ENCODE peak calls at places on chromosomes 2 and 18, in nine cellular contexts. S, U, J, T, Z, O, Q, V and B are unnamed samples.

GRCh38 chr2:176193048-176193447 is 4.6 kb downstream of the HOXD1 start:
- DNase-seq in U (no peak), V (no peak), J (no peak), S (no peak), O (no peak), Z (no peak), T (no peak), Q (no peak), B (no peak)

GRCh38 chr18:22900558-22901183 is 32.5 kb upstream of the RBBP8 start:
- DNase-seq in S (no peak), T (no peak), Q (no peak), J (no peak), U (peak), V (peak), Z (no peak), O (no peak), B (no peak)

GRCh38 chr18:8623549-8624106 is 14.4 kb downstream of the RAB12 start:
- DNase-seq in Q (no peak), V (no peak), Z (no peak), T (no peak), S (no peak), U (peak), O (no peak), J (no peak), B (no peak)

GRCh38 chr18:51390695-51391094 is 193.2 kb upstream of the MEX3C start:
- DNase-seq in Q (no peak), S (no peak), J (no peak), U (no peak), Z (no peak), V (no peak), O (no peak), T (no peak), B (no peak)

GRCh38 chr2:24824966-24825882 is 32.0 kb downstream of the CENPO start:
- DNase-seq in U (no peak), T (peak), O (no peak), S (peak), J (no peak), V (no peak), Z (peak), Q (no peak), B (no peak)

GRCh38 chr2:46954951-46955571 is 39.5 kb upstream of the MCFD2 start:
- DNase-seq in Z (peak), T (peak), V (peak), O (no peak), J (peak), U (peak), S (peak), Q (peak), B (peak)

GRCh38 chr18:48022531-48023330 is 92.3 kb upstream of the SMAD2 start:
- DNase-seq in V (peak), Q (peak), S (peak), J (no peak), Z (peak), U (peak), T (peak), O (no peak), B (peak)

GRCh38 chr2:148545387-148546256 is 98.9 kb upstream of the EPC2 start:
- DNase-seq in Z (no peak), O (no peak), J (no peak), Q (no peak), T (no peak), S (peak), U (no peak), V (no peak), B (no peak)

GRCh38 chr18:525066-525797 is 24.7 kb upstream of the COLEC12 start:
- DNase-seq in V (no peak), Z (no peak), T (no peak), S (no peak), J (no peak), U (no peak), Q (no peak), O (no peak), B (peak)

GRCh38 chr2:12617366-12617765 is 99.4 kb upstream of the TRIB2 start:
- DNase-seq in U (no peak), S (no peak), O (no peak), J (no peak), Z (no peak), T (no peak), Q (no peak), V (no peak), B (no peak)

GRCh38 chr2:198883604-198884003 is 574.1 kb downstream of the SATB2 start:
- DNase-seq in S (no peak), O (no peak), Q (no peak), Z (no peak), V (no peak), T (no peak), U (no peak), J (no peak), B (no peak)

GRCh38 chr2:164620873-164621760 is at the start of gene GRB14:
- DNase-seq in S (no peak), V (peak), O (no peak), J (no peak), Q (peak), Z (peak), T (no peak), U (peak), B (peak)

GRCh38 chr2:25063876-25064660 is 22.2 kb downstream of the EFR3B start:
- DNase-seq in S (no peak), T (no peak), V (no peak), O (no peak), Z (no peak), Q (no peak), U (no peak), J (no peak), B (no peak)

GRCh38 chr2:46589381-46589780 is 110.0 kb downstream of the TMEM247 start:
- DNase-seq in U (no peak), O (no peak), V (no peak), S (no peak), J (no peak), Q (no peak), T (no peak), Z (no peak), B (no peak)

GRCh38 chr2:153770359-153770991 is 101.2 kb upstream of the GALNT13 start:
- DNase-seq in U (no peak), T (no peak), J (no peak), O (no peak), Q (peak), Z (no peak), S (no peak), V (no peak), B (no peak)

GRCh38 chr2:12883911-12884310 is 167.2 kb downstream of the TRIB2 start:
- DNase-seq in Q (no peak), S (no peak), Z (no peak), O (no peak), T (no peak), V (no peak), U (no peak), J (no peak), B (no peak)

GRCh38 chr2:237685408-237685807 is 58.0 kb downstream of the LRRFIP1 start:
- DNase-seq in U (no peak), O (no peak), J (no peak), T (peak), S (no peak), Z (peak), Q (peak), V (no peak), B (no peak)

GRCh38 chr2:18701546-18701945 is 112.2 kb upstream of the NT5C1B start:
- DNase-seq in Z (no peak), J (no peak), Q (no peak), S (no peak), T (no peak), U (no peak), O (no peak), V (no peak), B (no peak)

GRCh38 chr18:7926526-7926925 is 359.4 kb downstream of the PTPRM start:
- DNase-seq in Z (peak), U (no peak), V (peak), O (no peak), T (peak), Q (peak), J (no peak), S (no peak), B (no peak)

DNA sequence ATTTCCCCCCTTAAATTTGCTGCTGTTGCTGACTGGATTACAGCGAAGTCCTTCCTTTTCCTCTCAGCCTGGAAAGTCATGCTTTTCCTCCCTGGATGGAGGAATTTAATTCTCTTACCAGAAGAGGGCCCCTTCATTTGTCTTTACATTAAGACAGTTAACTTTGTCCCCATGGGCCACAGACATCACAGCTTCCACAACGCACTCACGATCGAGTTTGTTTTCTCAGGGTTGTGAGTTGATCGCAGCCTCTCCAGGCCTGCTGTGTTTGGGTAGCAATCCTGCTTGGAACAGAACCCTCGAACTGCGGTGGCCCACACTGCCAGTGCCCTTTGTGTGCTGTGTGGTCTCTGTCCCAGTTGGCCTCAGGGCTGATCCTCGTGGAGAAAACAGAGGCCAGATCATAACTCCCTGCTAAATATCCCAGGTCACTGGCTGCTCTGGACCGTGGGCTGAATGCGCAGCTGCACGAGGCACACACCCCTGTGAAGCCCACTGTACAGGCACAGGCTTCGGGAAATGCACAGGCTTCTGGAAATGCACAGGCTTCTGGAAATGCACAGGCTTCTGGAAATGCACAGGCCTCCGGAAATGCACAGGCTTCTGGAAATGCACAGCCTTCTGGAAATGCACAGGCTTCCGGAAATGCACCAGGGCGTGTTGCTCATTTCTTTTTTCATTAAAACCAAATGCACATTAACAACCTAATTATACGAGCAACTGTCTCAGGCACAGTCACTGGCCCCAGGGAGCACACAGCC is 2.2 kb upstream of the PDIA6 start:
- DNase-seq in T (no peak), U (no peak), Z (no peak), S (no peak), O (no peak), J (no peak), Q (peak), V (no peak), B (no peak)
- TF ChIP-seq CTCF in T (no peak), U (no peak), Z (no peak), S (no peak), O (no peak), J (no peak), Q (peak), V (no peak), B (no peak)

GRCh38 chr2:158600155-158600802 is 143.5 kb downstream of the PKP4 start:
- DNase-seq in S (peak), O (no peak), V (peak), Z (peak), J (no peak), Q (no peak), T (no peak), U (peak), B (peak)

GRCh38 chr2:158603205-158603604 is 146.5 kb downstream of the PKP4 start:
- DNase-seq in U (no peak), J (no peak), O (no peak), Q (no peak), Z (no peak), S (no peak), V (no peak), T (no peak), B (no peak)

GRCh38 chr2:158602027-158602426 is 145.3 kb downstream of the PKP4 start:
- DNase-seq in O (no peak), S (no peak), Z (peak), V (peak), Q (no peak), T (peak), J (no peak), U (no peak), B (no peak)

GRCh38 chr2:158598856-158599517 is 142.2 kb downstream of the PKP4 start:
- DNase-seq in O (no peak), S (no peak), U (no peak), Q (no peak), J (no peak), V (no peak), Z (no peak), T (no peak), B (no peak)

DNA sequence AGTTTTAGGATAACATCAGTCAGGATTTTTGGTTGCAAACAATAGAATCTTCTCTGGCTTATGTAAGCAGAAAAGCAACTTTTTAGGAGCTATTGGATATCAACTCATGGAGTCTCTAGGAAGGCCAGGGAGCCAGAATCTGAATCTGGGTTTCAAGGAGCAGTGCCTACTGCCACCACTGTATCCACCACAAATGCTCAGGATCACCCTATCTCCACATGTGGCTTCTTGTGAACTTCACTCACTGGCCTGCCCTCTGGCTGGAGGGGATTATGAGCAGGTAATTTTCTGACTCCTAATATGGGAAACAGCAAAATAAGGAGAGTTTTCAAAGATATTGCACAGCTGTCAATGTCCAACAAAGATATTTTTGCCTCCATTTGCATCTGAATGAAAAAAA is 142.9 kb downstream of the PKP4 start:
- DNase-seq in Q (no peak), Z (no peak), S (no peak), V (no peak), T (no peak), U (no peak), J (no peak), O (no peak), B (peak)
- H3K27ac ChIP-seq in Q (no peak), Z (no peak), S (no peak), V (no peak), T (no peak), U (no peak), J (no peak), O (no peak), B (peak)

DNA sequence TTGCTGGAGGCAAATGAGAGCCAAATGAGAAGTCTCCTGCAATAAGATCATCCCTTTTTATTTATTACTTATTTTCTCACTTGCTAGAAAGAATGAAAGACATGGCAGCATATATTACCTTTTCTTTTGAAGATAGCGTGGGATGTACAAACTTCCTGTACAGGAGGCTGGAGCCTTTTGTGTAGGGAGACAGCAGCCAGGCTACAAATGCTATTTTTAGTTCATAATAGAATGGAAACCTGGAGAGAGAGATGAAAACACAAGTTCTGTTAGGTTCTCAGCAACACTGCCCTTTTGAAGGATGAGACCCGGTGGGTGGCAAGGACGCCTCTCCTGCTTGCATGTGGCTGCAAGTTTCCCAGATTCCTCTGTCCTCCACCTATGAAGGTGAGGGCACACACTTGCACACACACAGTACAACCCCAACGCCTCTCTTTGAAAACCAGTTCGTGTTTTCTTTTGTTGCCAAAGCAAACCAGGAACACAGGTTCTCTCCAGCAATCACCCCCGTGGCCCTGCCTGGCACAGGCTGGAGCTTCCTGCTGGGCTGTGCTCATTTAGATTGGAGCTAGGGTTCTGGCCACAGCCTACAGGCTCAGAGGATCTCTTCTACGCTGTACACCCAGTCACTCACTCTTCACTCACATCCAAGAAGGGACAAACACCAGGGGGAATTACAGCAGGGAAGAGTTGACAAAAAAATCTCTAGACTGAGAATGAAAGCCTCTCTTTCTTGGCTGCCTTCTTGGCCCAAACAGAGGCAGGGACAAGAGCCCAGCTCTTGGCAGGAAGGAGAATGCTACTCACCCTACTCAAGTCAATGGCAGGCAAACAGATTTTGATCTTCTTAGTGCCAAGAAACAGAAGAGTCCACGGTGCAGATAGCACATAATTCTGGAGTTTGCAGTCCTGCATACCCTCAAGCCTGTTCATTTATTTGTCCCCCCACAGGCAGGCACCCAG is 55.6 kb downstream of the MRPL35 start:
- DNase-seq in U (peak), O (no peak), J (peak), V (peak), S (no peak), Q (no peak), Z (no peak), T (no peak), B (no peak)
- TF ChIP-seq CTCF in U (no peak), O (no peak), J (no peak), V (no peak), S (no peak), Q (no peak), Z (no peak), T (no peak), B (no peak)

DNA sequence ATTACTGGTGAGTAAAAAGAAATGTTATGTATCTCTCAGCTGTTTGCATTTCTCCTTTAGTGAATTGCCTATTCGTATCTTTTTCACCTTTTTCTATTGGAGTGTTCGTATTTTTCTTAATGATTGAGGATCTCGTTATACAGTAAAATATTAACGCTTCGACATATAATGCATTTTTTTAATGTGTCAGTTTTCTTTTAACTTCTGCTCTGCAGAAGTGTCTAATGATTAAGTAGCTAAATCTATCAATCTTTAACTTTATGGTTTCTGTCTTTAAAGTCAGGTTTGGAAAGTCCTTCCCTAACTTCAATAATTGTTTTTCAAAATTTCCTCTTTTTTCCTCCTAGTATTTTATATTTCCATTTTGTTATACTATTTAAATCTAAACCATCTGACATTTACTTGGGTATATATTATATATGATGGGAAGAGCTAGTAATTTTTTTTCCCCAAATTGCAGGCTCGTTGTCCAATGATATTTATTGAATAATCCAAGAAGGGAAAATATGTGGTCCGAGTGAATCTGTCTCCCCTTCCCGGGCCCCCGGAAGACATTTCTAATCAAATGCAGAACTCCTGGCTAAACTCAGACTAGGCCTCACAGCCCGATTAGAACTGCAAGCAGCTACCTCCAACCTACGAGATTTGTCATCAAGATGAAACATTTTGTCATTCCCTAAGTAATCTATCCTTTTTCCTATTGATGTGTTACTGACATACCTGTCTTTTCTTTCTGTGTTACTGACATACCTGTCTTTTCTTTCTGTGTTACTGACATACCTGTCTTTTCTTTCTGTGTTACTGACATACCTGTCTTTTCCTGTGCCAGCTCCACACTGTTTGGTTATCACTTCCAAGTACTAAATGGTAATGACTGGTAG is 17.2 kb downstream of the PCBP1 start:
- DNase-seq in Z (peak), J (no peak), V (peak), O (no peak), Q (no peak), S (peak), T (peak), U (peak), B (no peak)
- H3K27ac ChIP-seq in Z (peak), J (peak), V (peak), O (peak), Q (no peak), S (no peak), T (peak), U (no peak), B (no peak)

DNA sequence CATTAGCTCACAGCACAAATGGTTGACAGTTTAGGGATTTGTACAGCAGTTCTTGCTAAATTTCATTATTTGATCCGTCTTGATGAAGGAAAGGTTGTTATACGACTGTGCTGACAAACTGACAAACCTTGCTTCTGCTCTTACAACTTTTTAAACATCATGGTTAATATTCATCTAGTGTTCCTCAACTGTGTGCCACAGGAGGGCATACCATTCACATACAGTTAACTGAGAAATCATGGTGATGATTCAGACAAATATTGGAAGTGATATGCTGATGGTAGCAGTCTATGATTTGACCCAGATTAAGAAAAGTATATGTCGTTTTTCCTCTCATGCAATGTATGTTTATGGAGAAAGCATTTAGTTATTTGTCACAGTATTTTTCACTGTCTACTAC is 129.8 kb upstream of the FSIP2 start:
- DNase-seq in V (no peak), Q (no peak), U (no peak), J (no peak), S (no peak), O (no peak), Z (no peak), T (no peak), B (peak)
- TF ChIP-seq CTCF in V (no peak), Q (no peak), U (no peak), J (no peak), S (no peak), O (no peak), Z (no peak), T (no peak), B (peak)

GRCh38 chr2:236179653-236180500 is 11.7 kb upstream of the GBX2 start:
- DNase-seq in S (no peak), O (no peak), Z (no peak), Q (peak), U (no peak), J (no peak), V (no peak), T (no peak), B (peak)
- H3K27ac ChIP-seq in S (no peak), O (no peak), Z (no peak), Q (no peak), U (no peak), J (no peak), V (no peak), T (no peak), B (peak)

DNA sequence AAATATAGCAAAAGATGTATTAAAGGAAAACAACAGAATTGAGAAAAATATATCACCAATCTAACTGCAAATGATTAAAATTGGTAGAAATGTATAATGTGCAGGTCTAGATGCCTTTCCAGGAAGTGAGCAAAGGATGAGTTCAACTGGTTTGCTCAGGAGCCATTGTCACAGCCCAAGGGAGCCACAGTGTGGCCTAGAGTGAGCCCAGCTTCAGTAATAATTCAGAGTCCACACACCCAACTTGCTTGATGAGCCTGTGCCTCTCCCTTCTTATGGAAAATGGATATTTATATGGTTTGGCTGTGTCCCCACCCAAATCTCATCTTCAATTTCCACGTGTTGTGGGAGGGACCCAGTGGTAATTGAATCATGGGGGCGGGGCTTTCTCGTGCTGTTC is 92.2 kb upstream of the ASAP2 start:
- DNase-seq in J (no peak), Q (no peak), Z (no peak), U (no peak), S (no peak), T (no peak), V (no peak), O (no peak), B (no peak)
- TF ChIP-seq CTCF in J (no peak), Q (no peak), Z (no peak), U (no peak), S (no peak), T (no peak), V (no peak), O (no peak), B (no peak)